ENCODE peak calls at places on chromosomes 12 and 14, in seven cellular contexts. I, M, Z, T, U, H and N are unnamed samples. For H3K36me3 and H3K4me1, the result is how much of the 10 kb centered on the place peaks cover.

GRCh38 chr12:46266382-46266791 is 2.5 kb downstream of the SLC38A1 start:
- DNase-seq in I (no peak), M (peak), Z (peak), T (no peak), U (peak), H (no peak), N (no peak)

GRCh38 chr12:100539209-100539608 is 34.3 kb upstream of the GAS2L3 start:
- DNase-seq in I (no peak), M (peak), Z (peak), T (no peak), U (peak), H (no peak), N (no peak)

GRCh38 chr12:92495108-92495507 is 207.7 kb upstream of the PLEKHG7 start:
- DNase-seq in I (no peak), M (no peak), Z (peak), T (no peak), U (no peak), H (no peak), N (no peak)

GRCh38 chr14:101584049-101584859 is 23.0 kb downstream of the DIO3 start:
- DNase-seq in I (no peak), M (peak), Z (no peak), T (no peak), U (no peak), H (peak), N (no peak)

GRCh38 chr14:101219896-101220703 is 316.6 kb upstream of the RTL1 start:
- DNase-seq in I (no peak), M (no peak), Z (no peak), T (no peak), U (no peak), H (no peak), N (no peak)

GRCh38 chr12:108526482-108527234 is 11.6 kb downstream of the FICD start:
- DNase-seq in I (no peak), M (peak), Z (peak), T (no peak), U (no peak), H (no peak), N (no peak)

GRCh38 chr12:108099085-108099484 is 30.0 kb upstream of the WSCD2 start:
- DNase-seq in I (no peak), M (peak), Z (no peak), T (peak), U (no peak), H (no peak), N (no peak)

GRCh38 chr14:42002139-42002538 is 395.5 kb downstream of the LRFN5 start:
- DNase-seq in I (no peak), M (peak), Z (no peak), T (no peak), U (no peak), H (no peak), N (no peak)

GRCh38 chr12:106090586-106091411 is 48.0 kb downstream of the NUAK1 start:
- DNase-seq in I (no peak), M (peak), Z (no peak), T (no peak), U (peak), H (no peak), N (peak)

GRCh38 chr12:127809236-127809635 is 457.7 kb upstream of the TMEM132C start:
- DNase-seq in I (no peak), M (peak), Z (no peak), T (no peak), U (no peak), H (no peak), N (no peak)

GRCh38 chr12:100741084-100741711 is 53.4 kb upstream of the ANO4 start:
- DNase-seq in I (peak), M (peak), Z (peak), T (peak), U (peak), H (no peak), N (peak)

GRCh38 chr12:104694711-104695110 is 238.0 kb downstream of the CHST11 start:
- DNase-seq in I (no peak), M (peak), Z (no peak), T (no peak), U (no peak), H (no peak), N (no peak)

GRCh38 chr12:54258286-54258685 is 21.6 kb downstream of the CBX5 start:
- DNase-seq in I (no peak), M (peak), Z (no peak), T (no peak), U (no peak), H (no peak), N (no peak)

GRCh38 chr12:13061377-13061776 is 17.2 kb downstream of the FAM234B start:
- DNase-seq in I (no peak), M (no peak), Z (no peak), T (no peak), U (no peak), H (no peak), N (no peak)

GRCh38 chr12:6430124-6430989 is 14.4 kb upstream of the CD27 start:
- DNase-seq in I (peak), M (peak), Z (no peak), T (no peak), U (peak), H (peak), N (peak)

GRCh38 chr12:57273516-57273915 is 22.5 kb upstream of the STAC3 start:
- DNase-seq in I (no peak), M (no peak), Z (no peak), T (no peak), U (no peak), H (no peak), N (no peak)

GRCh38 chr14:22852940-22853767 is 16.8 kb downstream of the MMP14 start:
- DNase-seq in I (peak), M (peak), Z (peak), T (peak), U (peak), H (peak), N (peak)

GRCh38 chr14:83260751-83261150 is 1727.1 kb upstream of the SEL1L start:
- DNase-seq in I (no peak), M (no peak), Z (no peak), T (no peak), U (no peak), H (no peak), N (no peak)

GRCh38 chr14:77556946-77557345 is 58.3 kb upstream of the ISM2 start:
- DNase-seq in I (no peak), M (no peak), Z (no peak), T (no peak), U (no peak), H (no peak), N (no peak)

GRCh38 chr12:12518919-12519318 is 43.7 kb downstream of the DUSP16 start:
- DNase-seq in I (no peak), M (no peak), Z (no peak), T (no peak), U (no peak), H (no peak), N (no peak)

GRCh38 chr14:106491851-106492250 is 965.5 kb downstream of the TMEM121 start:
- DNase-seq in I (no peak), M (peak), Z (peak), T (no peak), U (no peak), H (no peak), N (peak)

GRCh38 chr12:107332726-107333125 is 239.4 kb upstream of the CRY1 start:
- DNase-seq in I (no peak), M (peak), Z (no peak), T (no peak), U (no peak), H (no peak), N (no peak)

DNA sequence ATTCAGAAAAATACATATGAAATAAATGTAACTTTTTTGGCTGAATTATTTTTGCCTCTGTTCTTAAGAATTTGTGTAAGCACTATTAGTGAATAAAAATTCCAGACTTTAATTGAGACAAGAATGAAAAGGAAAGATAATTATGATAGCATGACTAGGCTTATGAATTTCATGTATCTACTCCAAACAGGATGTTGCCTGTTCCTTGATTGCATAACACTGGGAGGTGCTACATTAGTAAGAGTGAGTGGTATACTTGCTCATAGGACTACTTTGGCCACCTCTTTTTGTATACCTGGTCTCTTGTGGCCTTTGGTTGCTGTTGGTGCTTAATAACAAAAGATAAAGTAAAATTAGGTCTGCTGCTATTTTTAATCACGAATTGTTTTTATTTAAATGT is 112.8 kb downstream of the NAV3 start:
- DNase-seq in I (peak), M (peak), Z (no peak), T (no peak), U (peak), H (no peak), N (no peak)
- H3K36me3 ChIP-seq in I (under half), M (under half), Z (under half), T (under half), U (under half), H (under half), N (under half)

GRCh38 chr12:131897875-131898274 is 3.5 kb downstream of the ULK1 start:
- DNase-seq in I (no peak), M (no peak), Z (no peak), T (no peak), U (no peak), H (no peak), N (no peak)

GRCh38 chr12:131897276-131897675 is 2.9 kb downstream of the ULK1 start:
- DNase-seq in I (no peak), M (no peak), Z (no peak), T (no peak), U (no peak), H (no peak), N (no peak)

GRCh38 chr12:131895640-131896079 is 1.2 kb downstream of the ULK1 start:
- DNase-seq in I (no peak), M (no peak), Z (no peak), T (no peak), U (no peak), H (no peak), N (no peak)

GRCh38 chr12:131896080-131896810 is 1.8 kb downstream of the ULK1 start:
- DNase-seq in I (peak), M (peak), Z (peak), T (peak), U (peak), H (peak), N (peak)

DNA sequence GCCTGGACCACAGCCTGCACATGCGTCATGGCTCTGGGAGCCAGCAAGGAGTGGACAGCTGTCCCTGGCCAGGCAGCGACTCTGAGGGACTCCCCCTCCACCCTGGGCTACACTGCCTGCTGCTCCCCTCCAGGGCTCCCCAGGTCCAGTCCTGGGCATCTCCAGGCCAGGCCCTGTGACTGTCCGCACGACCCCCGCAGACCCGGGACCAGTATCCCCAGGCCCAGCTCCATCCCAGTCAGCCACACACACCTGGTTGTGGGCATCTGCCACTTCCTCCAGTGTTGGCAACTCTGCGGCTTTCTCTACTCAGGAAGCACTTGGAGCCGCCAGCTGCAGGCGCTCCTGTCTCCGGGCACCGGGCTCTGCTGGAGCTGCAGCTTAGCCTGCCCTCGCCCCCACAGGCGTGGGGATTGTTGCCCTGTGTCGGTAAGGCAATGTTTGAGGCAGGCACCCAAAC is 2.4 kb downstream of the ULK1 start:
- DNase-seq in I (no peak), M (no peak), Z (no peak), T (no peak), U (no peak), H (no peak), N (peak)
- H3K4me3 ChIP-seq in I (peak), M (no peak), Z (peak), T (no peak), U (peak), H (peak), N (no peak)

GRCh38 chr14:64704743-64705405 is 650 bp downstream of the PLEKHG3 start:
- DNase-seq in I (no peak), M (peak), Z (no peak), T (peak), U (no peak), H (no peak), N (no peak)
- H3K4me1 ChIP-seq in I (half or more), M (under half), Z (under half), T (half or more), U (half or more), H (under half), N (under half)

GRCh38 chr14:69459122-69459521 is 25.4 kb upstream of the PLEKHD1 start:
- DNase-seq in I (no peak), M (no peak), Z (no peak), T (no peak), U (no peak), H (no peak), N (no peak)
- H3K36me3 ChIP-seq in I (under half), M (under half), Z (under half), T (under half), U (under half), H (under half), N (under half)

DNA sequence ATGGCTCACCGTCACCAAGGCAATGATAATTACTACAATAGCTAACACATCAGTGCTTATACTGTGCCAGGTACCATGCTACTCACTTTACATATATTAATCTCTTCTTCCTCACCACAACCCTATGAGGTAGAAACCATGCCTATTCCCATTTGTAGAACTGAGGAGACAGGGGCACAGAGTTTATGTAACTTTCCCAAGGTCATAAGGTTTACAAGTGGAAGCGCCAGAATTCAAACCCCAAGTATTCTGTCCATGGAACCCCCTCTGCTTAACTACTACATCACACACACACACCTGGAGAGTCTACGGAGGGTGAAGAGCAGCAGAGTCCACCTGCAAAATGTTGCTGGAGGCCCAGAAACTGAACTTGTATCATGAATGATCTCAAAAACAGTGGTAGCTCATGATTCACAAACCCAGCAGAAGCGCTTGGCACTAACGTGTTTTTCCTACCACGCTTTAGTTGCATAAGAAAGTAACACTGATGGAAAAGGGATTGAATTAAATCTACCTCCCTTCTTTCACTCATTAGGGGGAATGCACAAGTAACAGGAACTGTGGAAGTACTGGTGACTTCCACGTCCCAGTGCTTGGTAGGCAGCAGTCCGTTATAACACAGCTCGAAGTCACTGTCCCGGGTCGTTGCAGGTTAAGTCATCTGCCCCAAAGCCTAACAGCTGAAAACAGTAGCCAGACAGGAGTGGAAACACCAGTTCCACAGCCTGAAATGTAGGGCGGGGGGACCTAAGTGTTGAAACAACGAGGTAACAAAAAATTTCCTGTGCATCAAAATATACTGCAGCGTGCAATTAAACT is 2.0 kb downstream of the ITPR2 start:
- DNase-seq in I (no peak), M (no peak), Z (no peak), T (no peak), U (no peak), H (no peak), N (no peak)
- H3K4me3 ChIP-seq in I (no peak), M (no peak), Z (peak), T (no peak), U (peak), H (no peak), N (no peak)

DNA sequence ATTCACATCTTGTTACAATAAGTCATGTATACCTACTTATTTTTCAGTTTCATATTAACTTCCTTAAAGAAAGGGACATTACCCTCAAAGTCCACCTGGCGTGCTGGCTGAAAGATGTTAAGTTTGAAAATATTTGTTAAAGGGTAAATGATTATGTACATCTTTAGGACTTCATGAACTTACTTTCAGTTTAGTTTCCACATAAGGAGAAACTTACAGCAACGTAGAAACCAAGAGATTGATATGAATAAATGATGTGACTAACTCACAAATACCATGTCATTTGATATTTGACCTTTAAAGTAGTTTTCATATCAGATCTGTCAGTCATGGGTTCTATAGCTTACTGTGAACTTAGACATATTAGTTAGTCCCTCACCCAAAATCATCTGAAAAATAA is 2.1 kb upstream of the CLEC2D start:
- DNase-seq in I (no peak), M (no peak), Z (peak), T (no peak), U (no peak), H (no peak), N (no peak)
- H3K4me1 ChIP-seq in I (under half), M (under half), Z (under half), T (half or more), U (under half), H (under half), N (under half)

DNA sequence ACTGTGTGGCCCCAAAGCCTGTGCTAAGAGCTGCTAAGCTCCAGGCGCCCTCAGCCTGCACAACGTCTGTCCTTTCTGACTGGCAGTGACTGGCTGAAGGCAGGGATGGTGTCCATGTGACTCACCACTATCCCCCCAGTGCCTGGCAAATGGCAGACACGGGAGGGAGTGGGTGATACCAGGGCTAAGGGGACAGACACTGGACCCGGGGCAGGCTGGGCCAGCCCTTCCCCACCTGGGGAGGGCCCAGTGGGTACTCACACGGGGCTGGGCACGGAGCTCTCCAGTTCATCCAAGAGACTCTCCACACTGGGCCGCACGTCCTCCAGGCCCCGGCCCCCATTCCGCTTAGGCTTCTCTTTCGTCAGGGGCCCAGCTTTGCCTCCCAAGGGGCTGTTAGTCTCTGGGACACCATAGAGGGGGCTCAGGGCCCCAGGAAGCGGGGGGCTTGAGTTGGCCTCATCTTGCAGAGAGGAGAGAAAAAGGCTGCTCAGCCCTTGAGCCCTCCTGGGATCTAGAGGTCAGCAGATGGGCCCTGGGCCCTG is 21.4 kb upstream of the RPLP0 start:
- DNase-seq in I (no peak), M (no peak), Z (no peak), T (no peak), U (no peak), H (no peak), N (no peak)
- H3K36me3 ChIP-seq in I (half or more), M (under half), Z (under half), T (half or more), U (under half), H (under half), N (half or more)

DNA sequence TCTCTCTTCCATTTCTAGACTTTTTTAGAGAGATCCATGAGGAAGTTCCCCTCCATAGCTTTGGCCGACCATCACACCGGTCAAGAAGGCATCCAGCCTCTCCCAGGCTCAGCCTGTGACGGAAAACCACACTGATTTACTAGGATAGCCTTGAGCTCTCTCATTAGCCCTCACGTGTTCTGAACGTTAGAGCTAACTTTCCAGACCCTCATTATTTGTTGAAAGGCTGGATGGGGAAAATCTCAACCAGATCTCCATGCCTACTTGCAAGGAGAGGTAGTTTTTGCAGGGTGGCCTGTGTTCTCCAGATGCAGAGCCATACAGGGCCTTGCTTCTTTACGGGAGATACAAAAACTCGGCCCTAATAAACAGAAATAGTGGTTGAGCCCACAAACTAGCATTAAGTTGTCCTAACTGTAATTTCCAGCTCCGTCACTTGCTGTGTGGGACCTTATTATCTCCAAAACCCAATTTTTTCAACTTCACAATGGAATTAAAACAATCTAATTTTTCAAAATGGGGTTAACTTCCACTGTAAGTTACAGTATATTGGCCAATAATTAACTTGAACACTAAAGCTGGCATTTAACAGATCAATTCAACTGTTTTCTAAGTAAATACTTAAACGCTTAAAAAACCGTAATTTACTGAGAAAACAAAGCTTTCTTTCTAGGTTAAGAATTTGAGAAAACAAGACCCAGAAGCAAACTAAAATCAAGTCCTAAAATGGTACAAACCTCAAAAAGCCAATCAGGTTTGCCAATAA is 65.3 kb downstream of the KLHL28 start:
- DNase-seq in I (no peak), M (no peak), Z (no peak), T (no peak), U (no peak), H (no peak), N (no peak)
- H3K4me3 ChIP-seq in I (peak), M (peak), Z (peak), T (no peak), U (peak), H (peak), N (peak)

GRCh38 chr14:68693926-68694325 is 98.9 kb downstream of the ZFP36L1 start:
- DNase-seq in I (no peak), M (peak), Z (no peak), T (no peak), U (no peak), H (no peak), N (no peak)
- H3K4me1 ChIP-seq in I (under half), M (half or more), Z (under half), T (under half), U (under half), H (under half), N (under half)